ENCODE peak calls at places on chromosome X, in eight cellular contexts. P is CD4-positive, CD25-positive, alpha-beta regulatory T cell; L is GM12878; K is heart right ventricle; J is PC-3; H is neural progenitor cell; G is kidney; X is GM12865. O is an unnamed sample.

GRCh38 chrX:45852884-45853283 is 652.2 kb upstream of the DIPK2B start:
- DNase-seq in P (no peak), L (no peak), K (no peak), J (peak; percentile 54), H (no peak), G (no peak), X (no peak), O (no peak)

GRCh38 chrX:115642895-115643530 is 82.0 kb downstream of the PLS3 start:
- DNase-seq in P (peak; percentile 43), L (peak; percentile 23), K (no peak), J (peak; percentile 75), H (peak; percentile 44), G (no peak), X (peak; percentile 70), O (peak; percentile 30)

GRCh38 chrX:9566150-9566621 is 101.3 kb downstream of the TBL1X start:
- DNase-seq in P (no peak), L (no peak), K (peak; percentile 16), J (peak; percentile 92), H (no peak), G (no peak), X (peak; percentile 10), O (peak; percentile 5)

GRCh38 chrX:106300239-106300638 is 132.1 kb downstream of the PWWP3B start:
- DNase-seq in P (no peak), L (no peak), K (no peak), J (peak; percentile 96), H (no peak), G (no peak), X (no peak), O (no peak)

GRCh38 chrX:111090458-111090857 is 5.5 kb upstream of the PAK3 start:
- DNase-seq in P (no peak), L (no peak), K (no peak), J (no peak), H (no peak), G (no peak), X (no peak), O (no peak)

GRCh38 chrX:39470588-39471155 is 627.1 kb downstream of the BCOR start:
- DNase-seq in P (no peak), L (no peak), K (no peak), J (no peak), H (no peak), G (no peak), X (no peak), O (no peak)

GRCh38 chrX:134607523-134607922 is 50.7 kb downstream of the PLAC1 start:
- DNase-seq in P (no peak), L (no peak), K (no peak), J (no peak), H (no peak), G (no peak), X (no peak), O (no peak)

GRCh38 chrX:72714471-72714916 is 388 bp upstream of the PHKA1 start:
- DNase-seq in P (no peak), L (no peak), K (peak; percentile 67), J (peak; percentile 73), H (peak; percentile 55), G (peak; percentile 76), X (no peak), O (no peak)

GRCh38 chrX:104564335-104564734 is 1.7 kb upstream of the IL1RAPL2 start:
- DNase-seq in P (no peak), L (no peak), K (no peak), J (no peak), H (no peak), G (no peak), X (no peak), O (no peak)

DNA sequence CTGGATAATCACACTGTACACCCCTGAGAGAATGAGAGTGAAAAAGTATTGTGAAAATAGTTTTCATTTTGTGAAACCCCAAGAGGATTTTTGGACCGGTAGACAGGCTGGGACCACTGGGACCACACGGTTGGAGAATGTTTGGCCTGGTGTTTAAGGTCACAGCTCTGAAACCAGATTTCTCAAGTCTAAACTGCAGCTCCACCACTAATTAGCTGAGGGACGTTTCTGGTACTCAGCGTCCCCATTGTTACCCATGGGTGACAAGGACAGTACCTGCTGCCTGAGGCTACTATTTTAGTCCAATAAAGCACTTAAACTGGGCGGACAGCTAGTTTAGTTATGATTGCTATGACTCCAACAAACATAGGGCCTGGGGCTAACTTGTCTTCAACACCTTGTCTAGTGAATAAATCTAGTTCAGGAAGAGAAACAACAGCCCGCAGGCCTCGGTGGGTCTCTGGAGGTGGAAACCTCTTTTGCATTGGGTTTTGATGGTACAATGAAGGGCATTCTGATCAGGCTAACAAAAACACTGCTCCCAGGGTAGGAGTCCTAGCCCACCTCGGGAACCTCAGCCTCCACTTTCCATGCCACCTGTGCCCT is 509 bp upstream of the USP11 start:
- DNase-seq in P (no peak), L (no peak), K (no peak), J (no peak), H (no peak), G (no peak), X (peak; percentile 28), O (no peak)
- H3K4me3 ChIP-seq in P (peak overlapping the region; percentile 52), L (peak overlapping the region; percentile 50), K (peak overlapping the region; percentile 72), J (peak overlapping the region; percentile 77), H (peak overlapping the region; percentile 98), G (peak overlapping the region; percentile 79), X (peak overlapping the region; percentile 87), O (peak overlapping the region; percentile 69)

DNA sequence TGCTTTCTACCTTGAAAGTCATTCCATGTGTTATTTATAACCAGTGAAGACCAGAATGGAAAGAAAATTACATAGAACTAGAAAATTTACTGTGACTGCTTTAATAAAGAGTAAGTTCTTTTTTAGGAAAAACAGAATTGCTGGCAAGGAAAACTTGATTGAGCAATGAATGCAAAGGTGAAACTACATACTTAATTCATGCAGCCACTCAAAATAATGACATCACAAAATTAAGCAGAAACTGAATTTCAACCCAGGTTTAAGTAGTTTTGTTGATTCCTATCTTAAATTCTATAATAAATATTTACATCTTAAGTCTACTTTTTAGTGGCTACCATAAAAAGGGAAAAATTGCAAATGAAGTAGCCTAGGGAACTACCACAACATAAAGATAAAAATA is 14.0 kb downstream of the CHM start:
- DNase-seq in P (no peak), L (no peak), K (no peak), J (no peak), H (no peak), G (no peak), X (no peak), O (no peak)
- H3K4me3 ChIP-seq in P (no peak overlapping the region), L (no peak overlapping the region), K (no peak overlapping the region), J (no peak overlapping the region), H (no peak overlapping the region), G (no peak overlapping the region), X (no peak overlapping the region), O (no peak overlapping the region)

DNA sequence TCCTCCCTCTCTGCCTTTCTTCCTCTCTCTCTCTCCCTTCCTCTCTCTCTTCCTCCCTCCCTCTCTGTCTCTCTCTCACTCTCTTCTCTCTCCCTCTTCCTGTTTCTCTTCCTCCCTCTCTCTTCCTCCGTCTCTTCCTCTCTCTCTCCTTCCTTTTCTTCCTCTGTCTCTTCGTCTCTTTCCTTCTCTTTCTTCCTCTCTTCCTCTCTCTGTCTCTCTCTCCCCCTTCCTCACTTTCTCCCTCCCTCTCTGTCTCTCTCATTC is 295.3 kb downstream of the ASMT start:
- DNase-seq in P (no peak), L (no peak), K (no peak), J (no peak), H (no peak), G (no peak), X (no peak), O (no peak)
- H3K4me3 ChIP-seq in P (no peak overlapping the region), L (no peak overlapping the region), K (no peak overlapping the region), J (no peak overlapping the region), H (no peak overlapping the region), G (no peak overlapping the region), X (no peak overlapping the region), O (no peak overlapping the region)

DNA sequence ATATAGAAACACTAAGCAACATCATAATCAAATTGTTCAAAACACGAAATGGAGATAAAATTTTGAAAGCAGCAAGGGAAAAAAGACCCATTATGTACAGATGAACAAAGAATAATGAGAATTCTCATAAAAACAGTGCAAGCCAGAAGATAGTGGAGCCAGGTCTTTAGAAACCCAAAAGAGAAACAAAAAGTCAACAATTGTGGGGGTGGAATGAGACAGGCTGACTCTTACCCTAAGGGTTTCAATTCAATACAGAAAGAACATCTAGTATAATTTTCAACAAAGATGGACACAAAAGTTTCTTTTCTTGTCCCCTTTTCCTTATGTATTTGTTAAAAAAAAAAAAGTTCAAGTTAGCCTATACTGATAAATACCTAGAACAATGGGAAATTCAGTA is 34.0 kb upstream of the MAGEB2 start:
- DNase-seq in P (no peak), L (no peak), K (no peak), J (no peak), H (no peak), G (no peak), X (peak; percentile 23), O (no peak)
- H3K4me3 ChIP-seq in P (no peak overlapping the region), L (no peak overlapping the region), K (no peak overlapping the region), J (no peak overlapping the region), H (no peak overlapping the region), G (no peak overlapping the region), X (no peak overlapping the region), O (no peak overlapping the region)

DNA sequence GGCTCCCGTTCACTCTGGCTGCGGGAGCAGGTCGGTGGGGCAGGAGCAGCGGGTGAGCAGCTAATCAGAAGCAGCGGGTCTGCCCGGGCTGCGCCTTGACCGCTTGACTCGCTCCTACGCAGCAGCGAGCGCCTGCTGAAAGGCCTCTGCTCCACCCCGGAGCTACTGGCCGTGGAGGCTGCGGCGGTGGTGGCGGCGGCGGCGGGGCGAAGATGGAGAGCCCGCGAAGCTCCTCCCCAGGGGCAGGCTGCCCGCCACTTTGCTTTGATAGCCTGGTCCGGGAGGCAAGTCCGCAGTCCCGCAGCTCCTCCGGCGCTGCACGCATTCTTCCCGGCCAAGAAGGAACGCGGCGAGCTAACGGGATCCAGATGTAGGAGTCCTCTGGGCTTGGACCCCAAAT is 36.7 kb downstream of the PJA1 start:
- DNase-seq in P (no peak), L (no peak), K (peak; percentile 38), J (no peak), H (peak; percentile 60), G (peak; percentile 80), X (no peak), O (no peak)
- H3K4me3 ChIP-seq in P (no peak overlapping the region), L (no peak overlapping the region), K (peak overlapping the region; percentile 22), J (no peak overlapping the region), H (peak overlapping the region; percentile 13), G (no peak overlapping the region), X (no peak overlapping the region), O (no peak overlapping the region)

DNA sequence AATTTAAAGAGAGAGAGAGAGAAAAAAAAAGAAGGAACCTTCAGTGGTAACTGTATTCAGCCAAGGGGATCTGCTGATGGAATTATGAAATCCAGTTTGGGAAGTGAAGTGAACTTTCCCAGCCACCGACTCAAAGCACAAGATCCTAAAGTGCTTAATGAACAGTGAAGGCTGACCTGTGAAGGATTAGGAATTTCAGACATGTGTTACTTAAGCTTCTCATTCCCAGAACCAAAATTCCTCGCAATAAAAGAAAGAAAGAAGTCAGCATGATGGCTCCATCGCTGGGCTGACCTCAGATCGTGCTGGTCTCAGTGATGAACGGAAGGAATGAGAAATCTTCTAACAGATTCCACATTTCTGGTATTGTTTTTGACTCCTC is 135.2 kb downstream of the ARSF start:
- DNase-seq in P (no peak), L (no peak), K (no peak), J (no peak), H (peak; percentile 55), G (no peak), X (no peak), O (no peak)
- H3K4me3 ChIP-seq in P (no peak overlapping the region), L (no peak overlapping the region), K (no peak overlapping the region), J (no peak overlapping the region), H (no peak overlapping the region), G (no peak overlapping the region), X (no peak overlapping the region), O (no peak overlapping the region)

GRCh38 chrX:25016938-25017598 is 1.3 kb upstream of the ARX start:
- DNase-seq in P (no peak), L (no peak), K (no peak), J (no peak), H (peak; percentile 36), G (no peak), X (no peak), O (no peak)
- H3K4me3 ChIP-seq in P (no peak overlapping the region), L (no peak overlapping the region), K (no peak overlapping the region), J (no peak overlapping the region), H (peak overlapping the region; percentile 35), G (no peak overlapping the region), X (no peak overlapping the region), O (no peak overlapping the region)